ENCODE peak calls at places on chromosomes 1 and 21, in five cellular contexts. R is RWPE1, B is B cell, T is Calu3, I is MM.1S. N is an unnamed sample.
A peak's percentile ranks its signal among the peaks of the same experiment; 100 is the strongest.

GRCh38 chr1:107140703-107141490 is at the start of gene NTNG1:
- DNase-seq in R (no peak), B (peak; percentile 66), T (peak; percentile 15), I (peak; percentile 23), N (peak; percentile 69)

GRCh38 chr1:228141082-228141870 is 1.2 kb downstream of the GUK1 start:
- DNase-seq in R (peak; percentile 55), B (peak; percentile 51), T (peak; percentile 45), I (peak; percentile 72), N (peak; percentile 69)

GRCh38 chr21:45011911-45012660 is 62.3 kb upstream of the ADARB1 start:
- DNase-seq in R (peak; percentile 98), B (no peak), T (peak; percentile 58), I (no peak), N (no peak)

GRCh38 chr1:9908846-9909221 is 1.2 kb downstream of the CTNNBIP1 start:
- DNase-seq in R (no peak), B (no peak), T (no peak), I (no peak), N (no peak)

GRCh38 chr1:89069955-89070354 is 4.9 kb upstream of the GBP1 start:
- DNase-seq in R (no peak), B (no peak), T (no peak), I (peak; percentile 52), N (no peak)

GRCh38 chr1:47999097-47999496 is 1.9 kb upstream of the TRABD2B start:
- DNase-seq in R (no peak), B (no peak), T (no peak), I (no peak), N (no peak)

GRCh38 chr1:94755675-94756074 is 64.5 kb upstream of the SLC44A3 start:
- DNase-seq in R (no peak), B (no peak), T (no peak), I (no peak), N (no peak)

GRCh38 chr1:22105611-22106207 is 37.2 kb downstream of the WNT4 start:
- DNase-seq in R (peak; percentile 38), B (peak; percentile 49), T (peak; percentile 12), I (peak; percentile 46), N (no peak)

GRCh38 chr1:18032475-18032874 is 75.1 kb upstream of the IGSF21 start:
- DNase-seq in R (no peak), B (no peak), T (no peak), I (no peak), N (no peak)

GRCh38 chr1:169060010-169060722 is 46.3 kb upstream of the ATP1B1 start:
- DNase-seq in R (peak; percentile 81), B (no peak), T (peak; percentile 34), I (no peak), N (no peak)

GRCh38 chr1:85025940-85026339 is 22.4 kb downstream of the MCOLN3 start:
- DNase-seq in R (no peak), B (no peak), T (no peak), I (no peak), N (no peak)

GRCh38 chr1:29052100-29052499 is 71.6 kb downstream of the TMEM200B start:
- DNase-seq in R (no peak), B (no peak), T (no peak), I (no peak), N (no peak)

GRCh38 chr1:218660678-218661053 is 315.5 kb downstream of the TGFB2 start:
- DNase-seq in R (peak; percentile 81), B (no peak), T (no peak), I (no peak), N (no peak)

GRCh38 chr1:226666164-226666506 is 72.9 kb downstream of the ITPKB start:
- DNase-seq in R (no peak), B (no peak), T (no peak), I (no peak), N (no peak)

GRCh38 chr1:89203166-89203565 is 4.4 kb upstream of the GBP4 start:
- DNase-seq in R (peak; percentile 8), B (no peak), T (no peak), I (no peak), N (no peak)

GRCh38 chr1:102628008-102628736 is 480.1 kb downstream of the COL11A1 start:
- DNase-seq in R (peak; percentile 4), B (no peak), T (no peak), I (no peak), N (no peak)

GRCh38 chr1:32494196-32494595 is 29.3 kb downstream of the ZBTB8B start:
- DNase-seq in R (peak; percentile 55), B (no peak), T (no peak), I (no peak), N (no peak)

GRCh38 chr21:27363719-27364479 is 397.0 kb upstream of the ADAMTS5 start:
- DNase-seq in R (no peak), B (no peak), T (no peak), I (no peak), N (no peak)

GRCh38 chr21:27359141-27359540 is 392.3 kb upstream of the ADAMTS5 start:
- DNase-seq in R (no peak), B (no peak), T (no peak), I (no peak), N (no peak)

GRCh38 chr21:27366846-27367245 is 400.0 kb upstream of the ADAMTS5 start:
- DNase-seq in R (no peak), B (no peak), T (no peak), I (no peak), N (no peak)

GRCh38 chr21:27365394-27365793 is 398.5 kb upstream of the ADAMTS5 start:
- DNase-seq in R (no peak), B (no peak), T (no peak), I (no peak), N (no peak)

DNA sequence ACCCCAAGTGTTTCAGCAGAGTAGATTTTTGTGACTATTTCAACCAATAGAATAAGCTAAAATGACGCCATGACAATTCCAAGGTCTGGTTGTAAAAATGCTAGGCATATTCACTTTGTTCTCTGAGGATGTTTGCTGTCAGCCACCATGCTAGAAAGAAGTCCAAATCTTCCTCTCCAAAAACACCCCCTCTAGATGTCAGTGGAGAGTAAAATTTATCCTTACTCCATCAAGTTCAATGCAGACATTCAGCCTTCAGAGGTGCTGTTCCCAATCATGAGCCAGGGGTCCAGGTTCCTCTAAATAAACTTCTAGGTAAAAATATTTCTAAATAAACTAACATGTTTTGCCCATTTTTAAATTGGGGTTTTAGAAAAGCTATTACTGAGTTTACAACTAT is 395.4 kb upstream of the ADAMTS5 start:
- DNase-seq in R (no peak), B (no peak), T (no peak), I (no peak), N (no peak)
- TF ChIP-seq CTCF in R (no peak), B (no peak), T (no peak), I (no peak), N (no peak)

GRCh38 chr1:231724876-231725647 is 98.5 kb downstream of the DISC1 start:
- DNase-seq in R (peak; percentile 42), B (no peak), T (peak; percentile 47), I (peak; percentile 58), N (no peak)
- TF ChIP-seq CTCF in R (peak; percentile 56), B (no peak), T (peak; percentile 34), I (peak; percentile 71), N (peak; percentile 71)

GRCh38 chr1:204885288-204885711 is 14.6 kb downstream of the NFASC start:
- DNase-seq in R (no peak), B (no peak), T (peak; percentile 22), I (no peak), N (no peak)
- TF ChIP-seq CTCF in R (no peak), B (no peak), T (no peak), I (no peak), N (no peak)

GRCh38 chr1:41416081-41416480 is 54.8 kb downstream of the FOXO6 start:
- DNase-seq in R (no peak), B (no peak), T (no peak), I (no peak), N (no peak)

GRCh38 chr1:41413748-41414281 is 52.6 kb downstream of the FOXO6 start:
- DNase-seq in R (no peak), B (no peak), T (no peak), I (no peak), N (no peak)

GRCh38 chr1:41412748-41413147 is 51.5 kb downstream of the FOXO6 start:
- DNase-seq in R (no peak), B (no peak), T (no peak), I (no peak), N (no peak)

GRCh38 chr1:41414716-41415306 is 53.6 kb downstream of the FOXO6 start:
- DNase-seq in R (no peak), B (no peak), T (no peak), I (no peak), N (no peak)

GRCh38 chr1:41414291-41414690 is 53.1 kb downstream of the FOXO6 start:
- DNase-seq in R (no peak), B (no peak), T (no peak), I (no peak), N (no peak)
- TF ChIP-seq CTCF in R (no peak), B (no peak), T (no peak), I (no peak), N (no peak)

DNA sequence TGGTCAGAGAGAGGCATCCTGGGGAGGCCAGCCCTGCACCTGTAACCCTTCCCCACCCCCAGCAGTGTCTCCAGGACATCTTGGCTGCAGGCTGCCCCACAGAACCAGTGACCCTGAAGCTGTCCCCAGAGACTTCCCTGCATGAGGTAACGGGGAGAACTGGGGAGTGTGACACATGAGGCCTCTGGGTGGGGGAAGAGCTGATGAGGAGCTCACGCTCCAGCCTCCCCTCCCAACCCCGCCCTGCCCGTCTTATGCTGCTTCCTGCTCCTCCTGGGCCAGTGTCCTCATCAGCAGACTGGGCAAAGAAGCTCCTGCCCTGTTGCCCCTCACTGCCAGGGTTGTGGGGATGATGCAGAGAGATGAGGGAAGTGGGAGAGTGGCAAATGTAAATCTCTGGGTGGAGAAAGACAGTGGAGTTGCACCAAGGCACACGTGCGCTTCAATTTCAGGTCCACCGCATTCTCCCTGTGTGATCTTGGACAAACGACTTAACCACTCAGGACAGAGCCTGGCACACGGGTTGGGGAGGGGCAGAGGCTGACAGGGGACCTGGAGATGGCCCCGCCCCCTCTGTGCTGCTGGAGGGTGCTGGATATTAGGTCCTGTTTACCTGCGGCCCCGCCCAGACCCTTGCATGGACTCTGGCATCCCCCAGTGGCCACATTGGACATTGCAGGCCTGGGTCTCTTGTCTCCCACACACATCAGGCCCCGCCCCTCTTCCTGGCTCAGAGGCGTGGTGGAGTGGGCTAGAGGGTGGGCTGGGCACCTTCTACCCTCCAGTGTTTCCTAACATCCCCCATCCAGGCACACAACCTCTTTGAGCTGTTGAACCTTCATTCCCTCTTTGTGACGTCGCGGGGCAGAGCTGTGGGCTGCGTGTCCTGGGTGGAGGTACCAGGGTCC is 12.3 kb downstream of the CLCNKB start:
- DNase-seq in R (peak; percentile 85), B (peak; percentile 93), T (peak; percentile 88), I (peak; percentile 86), N (peak; percentile 93)
- TF ChIP-seq CTCF in R (peak; percentile 97), B (peak; percentile 74), T (no peak), I (peak; percentile 87), N (peak; percentile 90)

GRCh38 chr1:209611771-209612570 is 28.5 kb downstream of the CAMK1G start:
- DNase-seq in R (no peak), B (no peak), T (peak; percentile 22), I (peak; percentile 29), N (no peak)
- TF ChIP-seq CTCF in R (no peak), B (no peak), T (peak; percentile 37), I (peak; percentile 34), N (peak; percentile 30)

GRCh38 chr1:15510611-15511405 is 13.2 kb downstream of the CASP9 start:
- DNase-seq in R (no peak), B (no peak), T (no peak), I (no peak), N (no peak)

GRCh38 chr1:15509586-15509985 is 14.4 kb downstream of the CASP9 start:
- DNase-seq in R (no peak), B (no peak), T (no peak), I (no peak), N (no peak)

GRCh38 chr1:15513192-15513591 is 10.8 kb downstream of the CASP9 start:
- DNase-seq in R (no peak), B (no peak), T (no peak), I (no peak), N (no peak)

GRCh38 chr1:15519625-15520024 is 4.4 kb downstream of the CASP9 start:
- DNase-seq in R (no peak), B (no peak), T (no peak), I (no peak), N (no peak)

GRCh38 chr1:15515026-15515663 is 8.9 kb downstream of the CASP9 start:
- DNase-seq in R (no peak), B (no peak), T (no peak), I (no peak), N (no peak)
- TF ChIP-seq CTCF in R (no peak), B (no peak), T (no peak), I (no peak), N (no peak)